ENCODE peak calls at places on chromosomes 5 and 9, in four cellular contexts. B, M, Q and G are unnamed samples.
A peak's percentile ranks its signal among the peaks of the same experiment; 100 is the strongest.

GRCh38 chr5:158979749-158980521 is 119.8 kb downstream of the EBF1 start:
- DNase-seq in B (no peak), M (no peak), Q (no peak), G (peak; percentile 7)

GRCh38 chr9:34710023-34710422 is at the start of gene CCL21:
- DNase-seq in B (no peak), M (no peak), Q (no peak), G (no peak)

GRCh38 chr5:35313296-35313695 is 83.0 kb upstream of the PRLR start:
- DNase-seq in B (no peak), M (no peak), Q (no peak), G (no peak)

GRCh38 chr5:34610576-34610975 is 45.6 kb upstream of the RAI14 start:
- DNase-seq in B (no peak), M (no peak), Q (no peak), G (no peak)

GRCh38 chr9:16207161-16207560 is 654.3 kb downstream of the CCDC171 start:
- DNase-seq in B (no peak), M (no peak), Q (no peak), G (peak; percentile 9)

GRCh38 chr9:127545196-127546124 is 66.6 kb upstream of the STXBP1 start:
- DNase-seq in B (no peak), M (no peak), Q (no peak), G (peak; percentile 93)

GRCh38 chr5:172567843-172568242 is 73.2 kb upstream of the NEURL1B start:
- DNase-seq in B (no peak), M (no peak), Q (no peak), G (no peak)

GRCh38 chr5:103476776-103477175 is 85.8 kb downstream of the NUDT12 start:
- DNase-seq in B (no peak), M (no peak), Q (no peak), G (no peak)

GRCh38 chr9:36764364-36765076 is 191.8 kb downstream of the MELK start:
- DNase-seq in B (no peak), M (no peak), Q (no peak), G (no peak)

GRCh38 chr5:33337621-33337960 is 103.2 kb upstream of the TARS1 start:
- DNase-seq in B (no peak), M (no peak), Q (no peak), G (no peak)

GRCh38 chr5:68805427-68805826 is 288.4 kb upstream of the SLC30A5 start:
- DNase-seq in B (no peak), M (no peak), Q (no peak), G (no peak)

GRCh38 chr9:107019216-107019615 is 156.2 kb downstream of the ZNF462 start:
- DNase-seq in B (no peak), M (no peak), Q (no peak), G (no peak)

GRCh38 chr9:76917299-76917698 is 11.4 kb upstream of the PRUNE2 start:
- DNase-seq in B (no peak), M (no peak), Q (no peak), G (no peak)

GRCh38 chr9:76912631-76913275 is 6.8 kb upstream of the PRUNE2 start:
- DNase-seq in B (no peak), M (peak; percentile 7), Q (no peak), G (no peak)

GRCh38 chr9:76911971-76912370 is 6.1 kb upstream of the PRUNE2 start:
- DNase-seq in B (no peak), M (peak; percentile 7), Q (no peak), G (no peak)

GRCh38 chr9:76913467-76913866 is 7.6 kb upstream of the PRUNE2 start:
- DNase-seq in B (no peak), M (no peak), Q (no peak), G (no peak)

GRCh38 chr9:76916231-76916630 is 10.3 kb upstream of the PRUNE2 start:
- DNase-seq in B (no peak), M (no peak), Q (no peak), G (no peak)
- TF ChIP-seq JUND in B (no peak), M (no peak), Q (no peak), G (no peak)

DNA sequence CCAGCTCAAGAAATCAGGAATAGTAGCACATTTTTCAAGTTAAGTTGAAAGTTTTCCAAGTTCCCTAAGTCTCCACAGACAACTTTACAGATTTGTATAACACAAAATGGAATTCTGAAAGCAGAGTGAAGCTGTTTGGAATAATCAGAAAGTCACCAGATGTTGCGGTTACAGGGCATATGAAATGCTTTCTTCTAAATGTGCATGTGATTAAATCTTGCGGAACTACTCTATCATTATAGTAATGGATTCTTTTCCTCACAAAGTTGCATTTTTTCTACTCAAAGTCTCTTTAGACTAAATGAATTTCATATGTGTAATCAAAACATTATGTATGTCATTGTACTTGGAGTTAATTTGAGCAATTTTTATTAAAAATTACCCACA is 176.8 kb upstream of the FREM1 start:
- DNase-seq in B (no peak), M (no peak), Q (no peak), G (no peak)
- TF ChIP-seq JUND in B (no peak), M (no peak), Q (no peak), G (no peak)

GRCh38 chr9:134569626-134570025 is 72.0 kb upstream of the COL5A1 start:
- DNase-seq in B (no peak), M (no peak), Q (peak; percentile 17), G (no peak)

GRCh38 chr9:134571946-134572914 is 69.4 kb upstream of the COL5A1 start:
- DNase-seq in B (no peak), M (no peak), Q (peak; percentile 32), G (peak; percentile 26)

GRCh38 chr9:134570151-134570621 is 71.4 kb upstream of the COL5A1 start:
- DNase-seq in B (no peak), M (no peak), Q (peak; percentile 23), G (no peak)

GRCh38 chr9:134570726-134571325 is 70.8 kb upstream of the COL5A1 start:
- DNase-seq in B (no peak), M (no peak), Q (peak; percentile 1), G (no peak)

GRCh38 chr9:134571326-134571871 is 70.2 kb upstream of the COL5A1 start:
- DNase-seq in B (no peak), M (no peak), Q (peak; percentile 28), G (no peak)
- TF ChIP-seq JUND in B (no peak), M (no peak), Q (no peak), G (no peak)

GRCh38 chr5:57839447-57839846 is 356.8 kb upstream of the ACTBL2 start:
- DNase-seq in B (no peak), M (no peak), Q (no peak), G (no peak)

GRCh38 chr5:57843016-57843402 is 360.4 kb upstream of the ACTBL2 start:
- DNase-seq in B (no peak), M (no peak), Q (no peak), G (no peak)

GRCh38 chr5:57842376-57843015 is 359.9 kb upstream of the ACTBL2 start:
- DNase-seq in B (no peak), M (no peak), Q (no peak), G (no peak)

GRCh38 chr5:57844410-57844809 is 361.8 kb upstream of the ACTBL2 start:
- DNase-seq in B (no peak), M (no peak), Q (no peak), G (no peak)

DNA sequence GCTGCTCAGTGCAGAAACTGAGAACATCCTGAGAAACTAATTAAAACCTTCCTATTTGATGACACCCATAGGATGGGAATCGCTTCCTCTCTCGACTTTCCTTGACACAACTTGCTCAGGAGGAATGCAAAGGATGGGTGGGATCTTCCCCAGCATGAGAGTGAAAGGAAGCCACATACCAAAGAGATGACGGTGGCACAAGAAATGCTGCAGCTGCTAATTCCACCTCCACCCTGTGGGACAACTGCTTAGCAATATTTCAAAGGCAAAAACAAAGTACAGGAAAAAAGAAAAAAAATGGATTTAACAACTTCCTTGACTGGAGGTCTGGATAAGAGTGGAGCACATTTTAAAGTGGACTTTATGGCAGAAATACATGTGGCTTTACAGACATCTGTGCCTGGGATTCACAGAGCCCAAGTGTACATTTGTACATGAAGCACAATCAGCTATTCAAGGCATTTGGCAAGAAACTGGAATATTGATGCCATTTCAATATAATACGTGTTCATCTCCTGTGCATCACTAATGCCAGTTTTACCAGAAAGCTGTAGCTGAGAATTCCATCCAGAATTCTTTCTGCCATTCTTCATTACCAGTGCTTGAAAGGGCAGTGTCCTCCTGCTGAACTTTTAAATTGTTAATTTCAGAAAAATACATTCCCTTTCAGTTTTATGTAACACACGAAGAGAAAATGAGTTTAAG is 359.2 kb upstream of the ACTBL2 start:
- DNase-seq in B (no peak), M (peak; percentile 65), Q (peak; percentile 46), G (no peak)
- TF ChIP-seq JUND in B (no peak), M (peak; percentile 77), Q (peak; percentile 92), G (no peak)

GRCh38 chr9:93976081-93976480 is 20.9 kb upstream of the BARX1 start:
- DNase-seq in B (no peak), M (no peak), Q (peak; percentile 27), G (no peak)
- TF ChIP-seq JUND in B (no peak), M (no peak), Q (no peak), G (no peak)

GRCh38 chr5:2149196-2149541 is 266.4 kb upstream of the IRX4 start:
- DNase-seq in B (no peak), M (peak; percentile 31), Q (no peak), G (peak; percentile 39)
- TF ChIP-seq JUND in B (no peak), M (peak; percentile 79), Q (peak; percentile 94), G (no peak)

DNA sequence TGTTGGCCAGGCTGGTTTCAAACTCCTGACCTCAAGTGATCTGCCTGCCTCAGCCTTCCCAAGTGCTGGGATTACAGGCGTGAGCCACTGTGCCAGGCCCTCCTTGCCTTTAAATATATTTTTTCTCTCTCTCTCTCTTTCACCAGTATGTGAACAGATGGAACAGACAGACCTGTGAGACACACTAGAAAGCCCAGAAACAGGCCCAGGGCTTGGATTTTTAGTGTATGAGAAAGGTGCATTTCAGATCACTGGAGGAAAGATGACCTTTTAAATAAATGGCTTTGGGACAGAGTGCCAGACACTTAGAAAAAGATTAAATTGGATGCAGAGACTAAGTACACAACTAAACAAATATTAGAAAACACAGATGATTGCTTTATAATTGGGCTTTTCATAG is 3.1 kb downstream of the RASGEF1C start:
- DNase-seq in B (no peak), M (no peak), Q (no peak), G (no peak)
- TF ChIP-seq JUND in B (no peak), M (no peak), Q (no peak), G (no peak)